ENCODE peak calls at places on chromosomes 7 and 10, in ten cellular contexts. One of them, this sample, is unnamed.
A peak's percentile ranks its signal among the peaks of the same experiment; 100 is the strongest.

GRCh38 chr7:131183611-131184119 is 144.0 kb upstream of the MKLN1 start:
- DNase-seq in neural progenitor cell: no peak
- DNase-seq in naive thymus-derived CD4-positive, alpha-beta T cell: no peak
- DNase-seq in upper lobe of right lung: no peak
- DNase-seq in dorsolateral prefrontal cortex: no peak
- DNase-seq in CD4-positive, alpha-beta T cell: peak; percentile 28
- DNase-seq in GM23338: no peak
- DNase-seq in neuronal stem cell: no peak
- DNase-seq in ovary: no peak
- DNase-seq in transverse colon: peak; percentile 19
- DNase-seq in this sample: no peak

GRCh38 chr7:4566714-4567113 is 115.4 kb upstream of the FOXK1 start:
- DNase-seq in neural progenitor cell: no peak
- DNase-seq in naive thymus-derived CD4-positive, alpha-beta T cell: no peak
- DNase-seq in upper lobe of right lung: no peak
- DNase-seq in dorsolateral prefrontal cortex: no peak
- DNase-seq in CD4-positive, alpha-beta T cell: no peak
- DNase-seq in GM23338: no peak
- DNase-seq in neuronal stem cell: no peak
- DNase-seq in ovary: no peak
- DNase-seq in transverse colon: no peak
- DNase-seq in this sample: no peak

GRCh38 chr10:133520193-133520738 is 6.9 kb upstream of the CYP2E1 start:
- DNase-seq in neural progenitor cell: peak; percentile 32
- DNase-seq in naive thymus-derived CD4-positive, alpha-beta T cell: peak; percentile 89
- DNase-seq in upper lobe of right lung: peak; percentile 93
- DNase-seq in dorsolateral prefrontal cortex: peak; percentile 86
- DNase-seq in CD4-positive, alpha-beta T cell: peak; percentile 88
- DNase-seq in GM23338: peak; percentile 80
- DNase-seq in neuronal stem cell: no peak
- DNase-seq in ovary: peak; percentile 83
- DNase-seq in transverse colon: peak; percentile 89
- DNase-seq in this sample: peak; percentile 79

GRCh38 chr7:134357486-134357885 is 40.8 kb upstream of the SLC35B4 start:
- DNase-seq in neural progenitor cell: no peak
- DNase-seq in naive thymus-derived CD4-positive, alpha-beta T cell: no peak
- DNase-seq in upper lobe of right lung: no peak
- DNase-seq in dorsolateral prefrontal cortex: no peak
- DNase-seq in CD4-positive, alpha-beta T cell: no peak
- DNase-seq in GM23338: peak; percentile 23
- DNase-seq in neuronal stem cell: no peak
- DNase-seq in ovary: no peak
- DNase-seq in transverse colon: no peak
- DNase-seq in this sample: no peak

GRCh38 chr7:107147464-107148214 is 21.2 kb upstream of the HBP1 start:
- DNase-seq in neural progenitor cell: peak; percentile 50
- DNase-seq in naive thymus-derived CD4-positive, alpha-beta T cell: no peak
- DNase-seq in upper lobe of right lung: no peak
- DNase-seq in dorsolateral prefrontal cortex: no peak
- DNase-seq in CD4-positive, alpha-beta T cell: peak; percentile 22
- DNase-seq in GM23338: peak; percentile 60
- DNase-seq in neuronal stem cell: no peak
- DNase-seq in ovary: no peak
- DNase-seq in transverse colon: no peak
- DNase-seq in this sample: no peak

GRCh38 chr7:134886353-134887057 is 99.8 kb upstream of the AGBL3 start:
- DNase-seq in neural progenitor cell: no peak
- DNase-seq in naive thymus-derived CD4-positive, alpha-beta T cell: no peak
- DNase-seq in upper lobe of right lung: no peak
- DNase-seq in dorsolateral prefrontal cortex: no peak
- DNase-seq in CD4-positive, alpha-beta T cell: no peak
- DNase-seq in GM23338: no peak
- DNase-seq in neuronal stem cell: no peak
- DNase-seq in ovary: peak; percentile 52
- DNase-seq in transverse colon: no peak
- DNase-seq in this sample: no peak

GRCh38 chr7:155682484-155682883 is 38.0 kb downstream of the RBM33 start:
- DNase-seq in neural progenitor cell: no peak
- DNase-seq in naive thymus-derived CD4-positive, alpha-beta T cell: no peak
- DNase-seq in upper lobe of right lung: no peak
- DNase-seq in dorsolateral prefrontal cortex: no peak
- DNase-seq in CD4-positive, alpha-beta T cell: no peak
- DNase-seq in GM23338: no peak
- DNase-seq in neuronal stem cell: no peak
- DNase-seq in ovary: no peak
- DNase-seq in transverse colon: no peak
- DNase-seq in this sample: no peak

GRCh38 chr7:93043393-93043985 is 74.3 kb downstream of the SAMD9 start:
- DNase-seq in neural progenitor cell: peak; percentile 80
- DNase-seq in naive thymus-derived CD4-positive, alpha-beta T cell: no peak
- DNase-seq in upper lobe of right lung: no peak
- DNase-seq in dorsolateral prefrontal cortex: no peak
- DNase-seq in CD4-positive, alpha-beta T cell: no peak
- DNase-seq in GM23338: peak; percentile 76
- DNase-seq in neuronal stem cell: peak; percentile 53
- DNase-seq in ovary: no peak
- DNase-seq in transverse colon: no peak
- DNase-seq in this sample: no peak

GRCh38 chr7:126840869-126841268 is 411.9 kb downstream of the GRM8 start:
- DNase-seq in neural progenitor cell: no peak
- DNase-seq in naive thymus-derived CD4-positive, alpha-beta T cell: no peak
- DNase-seq in upper lobe of right lung: no peak
- DNase-seq in dorsolateral prefrontal cortex: no peak
- DNase-seq in CD4-positive, alpha-beta T cell: no peak
- DNase-seq in GM23338: no peak
- DNase-seq in neuronal stem cell: no peak
- DNase-seq in ovary: no peak
- DNase-seq in transverse colon: no peak
- DNase-seq in this sample: no peak

GRCh38 chr10:75606203-75606779 is 174.9 kb downstream of the LRMDA start:
- DNase-seq in neural progenitor cell: no peak
- DNase-seq in naive thymus-derived CD4-positive, alpha-beta T cell: no peak
- DNase-seq in upper lobe of right lung: no peak
- DNase-seq in dorsolateral prefrontal cortex: no peak
- DNase-seq in CD4-positive, alpha-beta T cell: no peak
- DNase-seq in GM23338: no peak
- DNase-seq in neuronal stem cell: no peak
- DNase-seq in ovary: no peak
- DNase-seq in transverse colon: no peak
- DNase-seq in this sample: no peak

GRCh38 chr10:7982733-7983132 is 71.8 kb upstream of the GATA3 start:
- DNase-seq in neural progenitor cell: no peak
- DNase-seq in naive thymus-derived CD4-positive, alpha-beta T cell: no peak
- DNase-seq in upper lobe of right lung: no peak
- DNase-seq in dorsolateral prefrontal cortex: no peak
- DNase-seq in CD4-positive, alpha-beta T cell: no peak
- DNase-seq in GM23338: no peak
- DNase-seq in neuronal stem cell: no peak
- DNase-seq in ovary: no peak
- DNase-seq in transverse colon: no peak
- DNase-seq in this sample: no peak

GRCh38 chr10:70479626-70480253 is 1.2 kb downstream of the PALD1 start:
- DNase-seq in neural progenitor cell: no peak
- DNase-seq in naive thymus-derived CD4-positive, alpha-beta T cell: no peak
- DNase-seq in upper lobe of right lung: no peak
- DNase-seq in dorsolateral prefrontal cortex: no peak
- DNase-seq in CD4-positive, alpha-beta T cell: no peak
- DNase-seq in GM23338: peak; percentile 36
- DNase-seq in neuronal stem cell: no peak
- DNase-seq in ovary: no peak
- DNase-seq in transverse colon: peak; percentile 49
- DNase-seq in this sample: no peak

GRCh38 chr10:115335366-115335765 is 242.2 kb downstream of the ATRNL1 start:
- DNase-seq in neural progenitor cell: no peak
- DNase-seq in naive thymus-derived CD4-positive, alpha-beta T cell: no peak
- DNase-seq in upper lobe of right lung: no peak
- DNase-seq in dorsolateral prefrontal cortex: no peak
- DNase-seq in CD4-positive, alpha-beta T cell: no peak
- DNase-seq in GM23338: no peak
- DNase-seq in neuronal stem cell: no peak
- DNase-seq in ovary: no peak
- DNase-seq in transverse colon: no peak
- DNase-seq in this sample: no peak

GRCh38 chr10:124033887-124034218 is 59.5 kb downstream of the CHST15 start:
- DNase-seq in neural progenitor cell: no peak
- DNase-seq in naive thymus-derived CD4-positive, alpha-beta T cell: no peak
- DNase-seq in upper lobe of right lung: peak; percentile 69
- DNase-seq in dorsolateral prefrontal cortex: no peak
- DNase-seq in CD4-positive, alpha-beta T cell: no peak
- DNase-seq in GM23338: no peak
- DNase-seq in neuronal stem cell: no peak
- DNase-seq in ovary: peak; percentile 66
- DNase-seq in transverse colon: no peak
- DNase-seq in this sample: no peak

DNA sequence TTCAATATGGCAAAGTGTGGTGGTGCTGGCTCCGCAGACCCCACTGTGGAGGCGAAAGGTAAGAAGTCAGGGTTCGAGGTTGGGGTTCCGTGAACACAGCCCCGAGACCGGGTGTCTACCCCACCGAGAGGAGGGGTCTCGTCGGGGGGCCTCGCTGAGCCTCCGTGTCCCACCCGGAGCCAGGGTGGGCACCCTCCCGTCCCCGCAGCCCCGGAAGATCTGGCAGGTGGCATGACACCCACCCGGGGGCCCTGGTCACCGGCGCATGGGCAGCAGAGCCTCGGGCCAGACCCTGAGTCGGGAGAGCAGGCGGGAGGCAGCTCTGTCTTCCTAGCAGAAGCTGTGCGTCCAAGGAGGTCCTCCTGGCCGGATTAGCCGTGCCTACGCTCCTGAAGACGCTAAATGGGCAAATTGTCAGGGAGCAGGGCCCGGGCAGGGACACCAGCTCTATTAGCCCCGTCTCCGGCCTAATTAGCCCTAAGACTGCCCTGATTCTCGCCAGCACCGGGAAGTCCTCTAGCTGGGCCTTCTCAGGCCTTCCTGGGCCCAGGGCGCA is 56.4 kb downstream of the UNCX start:
- DNase-seq in neural progenitor cell: no peak
- DNase-seq in naive thymus-derived CD4-positive, alpha-beta T cell: no peak
- DNase-seq in upper lobe of right lung: no peak
- DNase-seq in dorsolateral prefrontal cortex: peak; percentile 40
- DNase-seq in CD4-positive, alpha-beta T cell: no peak
- DNase-seq in GM23338: no peak
- DNase-seq in neuronal stem cell: no peak
- DNase-seq in ovary: no peak
- DNase-seq in transverse colon: no peak
- DNase-seq in this sample: no peak
- H3K27me3 ChIP-seq in neural progenitor cell: peaks cover 74% of the 10 kb centered on the region
- H3K27me3 ChIP-seq in naive thymus-derived CD4-positive, alpha-beta T cell: no peaks in the 10 kb centered on the region
- H3K27me3 ChIP-seq in upper lobe of right lung: peaks cover 66% of the 10 kb centered on the region
- H3K27me3 ChIP-seq in dorsolateral prefrontal cortex: no peaks in the 10 kb centered on the region
- H3K27me3 ChIP-seq in CD4-positive, alpha-beta T cell: peaks cover 23% of the 10 kb centered on the region
- H3K27me3 ChIP-seq in GM23338: no peaks in the 10 kb centered on the region
- H3K27me3 ChIP-seq in neuronal stem cell: no peaks in the 10 kb centered on the region
- H3K27me3 ChIP-seq in ovary: no peaks in the 10 kb centered on the region
- H3K27me3 ChIP-seq in transverse colon: peaks cover 76% of the 10 kb centered on the region
- H3K27me3 ChIP-seq in this sample: peaks cover 75% of the 10 kb centered on the region

GRCh38 chr10:1468777-1469176 is 268.5 kb downstream of the ADARB2 start:
- DNase-seq in neural progenitor cell: no peak
- DNase-seq in naive thymus-derived CD4-positive, alpha-beta T cell: no peak
- DNase-seq in upper lobe of right lung: no peak
- DNase-seq in dorsolateral prefrontal cortex: no peak
- DNase-seq in CD4-positive, alpha-beta T cell: no peak
- DNase-seq in GM23338: no peak
- DNase-seq in neuronal stem cell: no peak
- DNase-seq in ovary: no peak
- DNase-seq in transverse colon: no peak
- DNase-seq in this sample: no peak
- H3K27me3 ChIP-seq in neural progenitor cell: no peaks in the 10 kb centered on the region
- H3K27me3 ChIP-seq in naive thymus-derived CD4-positive, alpha-beta T cell: no peaks in the 10 kb centered on the region
- H3K27me3 ChIP-seq in upper lobe of right lung: no peaks in the 10 kb centered on the region
- H3K27me3 ChIP-seq in dorsolateral prefrontal cortex: no peaks in the 10 kb centered on the region
- H3K27me3 ChIP-seq in CD4-positive, alpha-beta T cell: no peaks in the 10 kb centered on the region
- H3K27me3 ChIP-seq in GM23338: no peaks in the 10 kb centered on the region
- H3K27me3 ChIP-seq in neuronal stem cell: no peaks in the 10 kb centered on the region
- H3K27me3 ChIP-seq in ovary: no peaks in the 10 kb centered on the region
- H3K27me3 ChIP-seq in transverse colon: no peaks in the 10 kb centered on the region
- H3K27me3 ChIP-seq in this sample: no peaks in the 10 kb centered on the region

DNA sequence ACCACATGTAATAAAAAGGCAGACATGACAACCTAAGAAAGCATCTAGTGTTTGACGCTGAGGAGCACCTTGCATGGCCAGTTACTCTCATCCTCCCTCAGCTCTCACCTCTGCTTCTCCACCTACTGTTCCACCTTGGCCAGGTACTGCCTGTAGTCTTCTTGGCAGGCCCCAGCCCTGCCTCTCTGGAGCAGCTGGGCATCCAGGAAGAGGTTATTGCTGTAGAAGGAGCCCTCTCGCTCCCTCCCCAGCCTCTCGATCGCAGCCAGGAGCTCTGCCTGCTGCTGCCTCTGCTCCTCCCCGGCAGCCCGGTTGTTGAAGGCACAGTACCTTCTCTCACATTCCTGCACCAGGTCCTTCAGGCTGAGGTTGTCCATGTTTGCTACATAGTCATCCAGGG is 9.7 kb downstream of the GIMAP5 start:
- DNase-seq in neural progenitor cell: no peak
- DNase-seq in naive thymus-derived CD4-positive, alpha-beta T cell: no peak
- DNase-seq in upper lobe of right lung: no peak
- DNase-seq in dorsolateral prefrontal cortex: no peak
- DNase-seq in CD4-positive, alpha-beta T cell: no peak
- DNase-seq in GM23338: no peak
- DNase-seq in neuronal stem cell: no peak
- DNase-seq in ovary: no peak
- DNase-seq in transverse colon: no peak
- DNase-seq in this sample: no peak
- H3K27me3 ChIP-seq in neural progenitor cell: peaks cover 100% of the 10 kb centered on the region
- H3K27me3 ChIP-seq in naive thymus-derived CD4-positive, alpha-beta T cell: no peaks in the 10 kb centered on the region
- H3K27me3 ChIP-seq in upper lobe of right lung: no peaks in the 10 kb centered on the region
- H3K27me3 ChIP-seq in dorsolateral prefrontal cortex: no peaks in the 10 kb centered on the region
- H3K27me3 ChIP-seq in CD4-positive, alpha-beta T cell: no peaks in the 10 kb centered on the region
- H3K27me3 ChIP-seq in GM23338: peaks cover 96% of the 10 kb centered on the region
- H3K27me3 ChIP-seq in neuronal stem cell: no peaks in the 10 kb centered on the region
- H3K27me3 ChIP-seq in ovary: no peaks in the 10 kb centered on the region
- H3K27me3 ChIP-seq in transverse colon: no peaks in the 10 kb centered on the region
- H3K27me3 ChIP-seq in this sample: no peaks in the 10 kb centered on the region

DNA sequence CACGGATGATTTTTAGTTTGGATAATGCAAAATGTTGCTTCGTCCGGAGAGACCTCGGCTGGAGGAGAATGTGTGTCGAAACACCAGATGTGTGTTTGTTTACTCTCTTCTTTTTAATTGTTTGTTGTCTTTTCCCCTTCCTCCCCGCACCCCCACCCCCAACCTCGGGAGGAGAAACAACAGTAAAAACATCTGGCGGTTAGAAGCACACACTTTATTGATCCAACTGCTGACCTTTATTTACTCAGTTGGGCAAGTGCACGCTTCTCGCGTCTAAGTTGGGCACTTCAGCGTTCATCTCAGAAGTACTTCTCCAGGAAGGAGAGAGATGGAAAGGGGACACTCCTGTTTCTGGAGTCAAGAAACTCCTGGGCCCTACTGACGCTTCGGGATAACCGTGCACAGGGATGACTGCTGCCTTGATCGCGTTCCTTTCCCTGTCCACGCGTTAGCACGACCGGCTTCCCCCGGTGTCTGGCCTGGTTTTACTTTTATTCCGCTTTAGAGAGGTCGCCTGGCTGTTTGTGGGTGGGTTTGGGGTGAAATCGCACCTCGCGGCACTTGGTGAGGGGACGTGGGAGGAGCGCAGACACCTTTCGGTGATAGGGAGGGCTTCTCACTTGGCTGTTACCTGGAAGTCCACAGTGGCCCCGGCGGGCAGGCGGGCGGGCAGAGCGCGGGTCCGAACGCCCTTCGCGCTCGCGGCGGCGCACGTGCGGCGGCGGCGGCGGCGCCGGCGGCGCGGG is 168.3 kb upstream of the PPP1R3A start:
- DNase-seq in neural progenitor cell: peak; percentile 41
- DNase-seq in naive thymus-derived CD4-positive, alpha-beta T cell: no peak
- DNase-seq in upper lobe of right lung: peak; percentile 66
- DNase-seq in dorsolateral prefrontal cortex: no peak
- DNase-seq in CD4-positive, alpha-beta T cell: no peak
- DNase-seq in GM23338: peak; percentile 52
- DNase-seq in neuronal stem cell: peak; percentile 18
- DNase-seq in ovary: peak; percentile 47
- DNase-seq in transverse colon: peak; percentile 42
- DNase-seq in this sample: no peak
- H3K27me3 ChIP-seq in neural progenitor cell: peaks cover 100% of the 10 kb centered on the region
- H3K27me3 ChIP-seq in naive thymus-derived CD4-positive, alpha-beta T cell: peaks cover 8% of the 10 kb centered on the region
- H3K27me3 ChIP-seq in upper lobe of right lung: peaks cover 48% of the 10 kb centered on the region
- H3K27me3 ChIP-seq in dorsolateral prefrontal cortex: peaks cover 34% of the 10 kb centered on the region
- H3K27me3 ChIP-seq in CD4-positive, alpha-beta T cell: peaks cover 77% of the 10 kb centered on the region
- H3K27me3 ChIP-seq in GM23338: peaks cover 89% of the 10 kb centered on the region
- H3K27me3 ChIP-seq in neuronal stem cell: peaks cover 13% of the 10 kb centered on the region
- H3K27me3 ChIP-seq in ovary: no peaks in the 10 kb centered on the region
- H3K27me3 ChIP-seq in transverse colon: peaks cover 49% of the 10 kb centered on the region
- H3K27me3 ChIP-seq in this sample: no peaks in the 10 kb centered on the region

This sample was measured in tibial artery.